ENCODE peak calls at places on chromosomes 1 and 21, in four cellular contexts. One of them, this sample, is unnamed.

GRCh38 chr1:40532844-40533424 is 1.5 kb downstream of the ZNF684 start:
- DNase-seq in AG10803: peak; percentile 56
- DNase-seq in astrocyte: peak; percentile 34
- DNase-seq in fibroblast of lung: peak; percentile 63
- DNase-seq in this sample: peak; percentile 53

GRCh38 chr21:25952306-25952705 is 217.5 kb downstream of the GABPA start:
- DNase-seq in AG10803: no peak
- DNase-seq in astrocyte: no peak
- DNase-seq in fibroblast of lung: no peak
- DNase-seq in this sample: no peak

GRCh38 chr1:12019858-12020509 is 686 bp downstream of the MIIP start:
- DNase-seq in astrocyte: no peak
- DNase-seq in fibroblast of lung: no peak
- DNase-seq in AG10803: no peak
- DNase-seq in this sample: no peak

GRCh38 chr1:201128476-201128875 is 1.5 kb upstream of the ASCL5 start:
- DNase-seq in astrocyte: no peak
- DNase-seq in fibroblast of lung: no peak
- DNase-seq in AG10803: no peak
- DNase-seq in this sample: no peak

GRCh38 chr1:111541721-111542120 is 38.3 kb upstream of the ADORA3 start:
- DNase-seq in astrocyte: peak; percentile 63
- DNase-seq in AG10803: peak; percentile 48
- DNase-seq in fibroblast of lung: no peak
- DNase-seq in this sample: peak; percentile 25

GRCh38 chr1:171257207-171258052 is 9.1 kb downstream of the FMO1 start:
- DNase-seq in AG10803: peak; percentile 65
- DNase-seq in fibroblast of lung: peak; percentile 22
- DNase-seq in astrocyte: no peak
- DNase-seq in this sample: peak; percentile 56

GRCh38 chr1:37999434-38000232 is 5.7 kb downstream of the FHL3 start:
- DNase-seq in AG10803: peak; percentile 69
- DNase-seq in fibroblast of lung: peak; percentile 78
- DNase-seq in astrocyte: peak; percentile 63
- DNase-seq in this sample: peak; percentile 50

GRCh38 chr1:154325583-154326545 is 539 bp downstream of the ATP8B2 start:
- DNase-seq in astrocyte: peak; percentile 79
- DNase-seq in fibroblast of lung: peak; percentile 89
- DNase-seq in AG10803: peak; percentile 92
- DNase-seq in this sample: peak; percentile 94

GRCh38 chr1:116350097-116350645 is 22.9 kb upstream of the ATP1A1 start:
- DNase-seq in fibroblast of lung: no peak
- DNase-seq in astrocyte: peak; percentile 26
- DNase-seq in AG10803: no peak
- DNase-seq in this sample: no peak

GRCh38 chr1:235617808-235618207 is 31.8 kb downstream of the GNG4 start:
- DNase-seq in fibroblast of lung: peak; percentile 21
- DNase-seq in AG10803: peak; percentile 84
- DNase-seq in astrocyte: peak; percentile 62
- DNase-seq in this sample: peak; percentile 78

GRCh38 chr1:85394130-85394529 is 70.8 kb downstream of the DDAH1 start:
- DNase-seq in astrocyte: no peak
- DNase-seq in AG10803: no peak
- DNase-seq in fibroblast of lung: no peak
- DNase-seq in this sample: no peak

GRCh38 chr1:2561898-2562895 is 6.0 kb downstream of the TNFRSF14 start:
- DNase-seq in astrocyte: no peak
- DNase-seq in fibroblast of lung: no peak
- DNase-seq in AG10803: no peak
- DNase-seq in this sample: no peak

GRCh38 chr1:221777434-221778072 is 35.7 kb upstream of the DUSP10 start:
- DNase-seq in AG10803: no peak
- DNase-seq in fibroblast of lung: no peak
- DNase-seq in astrocyte: no peak
- DNase-seq in this sample: no peak

GRCh38 chr1:20725189-20726106 is 7.1 kb downstream of the SH2D5 start:
- DNase-seq in AG10803: peak; percentile 55
- DNase-seq in fibroblast of lung: peak; percentile 68
- DNase-seq in astrocyte: peak; percentile 47
- DNase-seq in this sample: peak; percentile 66

GRCh38 chr1:40039245-40039756 is 1.2 kb upstream of the CAP1 start:
- DNase-seq in fibroblast of lung: no peak
- DNase-seq in AG10803: peak; percentile 44
- DNase-seq in astrocyte: no peak
- DNase-seq in this sample: peak; percentile 51

GRCh38 chr21:14356771-14357170 is 26.2 kb downstream of the HSPA13 start:
- DNase-seq in fibroblast of lung: no peak
- DNase-seq in astrocyte: no peak
- DNase-seq in AG10803: no peak
- DNase-seq in this sample: no peak

GRCh38 chr1:232057217-232057895 is 430.8 kb downstream of the DISC1 start:
- DNase-seq in astrocyte: no peak
- DNase-seq in AG10803: no peak
- DNase-seq in fibroblast of lung: no peak
- DNase-seq in this sample: no peak

GRCh38 chr1:21865943-21866628 is 54.0 kb downstream of the LDLRAD2 start:
- DNase-seq in astrocyte: no peak
- DNase-seq in AG10803: no peak
- DNase-seq in fibroblast of lung: no peak
- DNase-seq in this sample: no peak

GRCh38 chr21:40568756-40569155 is 278.2 kb downstream of the DSCAM start:
- DNase-seq in astrocyte: no peak
- DNase-seq in AG10803: no peak
- DNase-seq in fibroblast of lung: no peak
- DNase-seq in this sample: no peak

GRCh38 chr1:80218112-80218511 is 1211.6 kb upstream of the ADGRL4 start:
- DNase-seq in astrocyte: peak; percentile 18
- DNase-seq in fibroblast of lung: peak; percentile 75
- DNase-seq in AG10803: peak; percentile 46
- DNase-seq in this sample: peak; percentile 38
- TF ChIP-seq CTCF in astrocyte: peak; percentile 62
- TF ChIP-seq CTCF in fibroblast of lung: peak; percentile 50
- TF ChIP-seq CTCF in AG10803: peak; percentile 70
- TF ChIP-seq CTCF in this sample: peak; percentile 75

DNA sequence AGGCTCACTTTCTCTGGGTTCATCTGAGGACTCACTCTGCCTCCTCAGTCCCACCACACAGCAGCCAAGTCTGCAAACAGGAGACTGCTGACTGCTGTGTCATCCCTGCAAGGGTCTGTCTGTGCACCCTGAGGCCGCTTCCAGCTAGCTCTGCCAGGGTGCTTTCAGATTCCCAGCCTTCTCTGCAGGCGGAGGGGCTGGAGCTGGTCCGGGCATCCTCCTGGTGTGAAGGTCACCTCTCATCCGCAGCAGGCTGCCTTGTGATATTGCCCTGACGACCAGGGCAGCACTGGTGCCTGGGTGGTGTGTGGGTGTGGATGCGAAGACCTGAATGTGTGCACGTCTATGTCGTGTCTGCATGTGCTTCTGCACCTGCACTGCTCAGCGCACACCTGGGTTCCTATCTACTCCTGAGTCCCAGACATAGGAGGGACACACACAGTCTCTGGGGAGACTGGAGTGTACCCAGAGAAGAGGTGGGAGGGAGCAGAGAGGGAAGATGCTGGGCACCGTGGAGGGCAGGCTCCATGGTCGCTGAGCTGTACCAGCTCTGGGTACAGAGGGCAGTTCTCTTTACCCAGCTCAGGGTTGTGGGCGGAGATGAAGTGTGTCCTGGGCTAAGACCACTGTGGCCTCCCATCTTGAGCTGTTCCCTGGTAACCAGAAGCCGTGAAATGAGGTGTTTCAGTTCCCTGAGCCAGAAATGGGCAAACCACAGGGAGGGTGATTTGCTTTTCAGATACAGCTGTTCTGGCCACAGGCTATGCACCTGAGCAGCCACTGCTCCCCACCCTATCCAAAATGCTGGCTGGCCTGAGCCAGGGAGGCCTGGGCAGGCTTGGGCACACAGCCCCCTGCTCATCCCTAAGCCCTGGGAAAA is 160.9 kb upstream of the CSF3R start:
- DNase-seq in astrocyte: no peak
- DNase-seq in AG10803: no peak
- DNase-seq in fibroblast of lung: no peak
- DNase-seq in this sample: no peak
- TF ChIP-seq CTCF in astrocyte: no peak
- TF ChIP-seq CTCF in AG10803: no peak
- TF ChIP-seq CTCF in fibroblast of lung: no peak
- TF ChIP-seq CTCF in this sample: no peak

GRCh38 chr1:82395450-82395849 is 594.7 kb downstream of the ADGRL2 start:
- DNase-seq in astrocyte: no peak
- DNase-seq in fibroblast of lung: no peak
- DNase-seq in AG10803: no peak
- DNase-seq in this sample: no peak

GRCh38 chr1:82390627-82391026 is 589.9 kb downstream of the ADGRL2 start:
- DNase-seq in astrocyte: no peak
- DNase-seq in AG10803: no peak
- DNase-seq in fibroblast of lung: no peak
- DNase-seq in this sample: no peak

GRCh38 chr1:82392946-82393345 is 592.2 kb downstream of the ADGRL2 start:
- DNase-seq in astrocyte: peak; percentile 4
- DNase-seq in AG10803: no peak
- DNase-seq in fibroblast of lung: no peak
- DNase-seq in this sample: no peak

GRCh38 chr1:82391712-82392111 is 591.0 kb downstream of the ADGRL2 start:
- DNase-seq in fibroblast of lung: peak; percentile 84
- DNase-seq in AG10803: no peak
- DNase-seq in astrocyte: no peak
- DNase-seq in this sample: no peak

GRCh38 chr1:82392513-82392912 is 591.8 kb downstream of the ADGRL2 start:
- DNase-seq in astrocyte: peak; percentile 85
- DNase-seq in AG10803: no peak
- DNase-seq in fibroblast of lung: peak; percentile 87
- DNase-seq in this sample: no peak
- TF ChIP-seq CTCF in astrocyte: no peak
- TF ChIP-seq CTCF in AG10803: no peak
- TF ChIP-seq CTCF in fibroblast of lung: no peak
- TF ChIP-seq CTCF in this sample: no peak

GRCh38 chr1:69073176-69073575 is 494.5 kb upstream of the LRRC7 start:
- DNase-seq in AG10803: no peak
- DNase-seq in fibroblast of lung: no peak
- DNase-seq in astrocyte: no peak
- DNase-seq in this sample: no peak
- TF ChIP-seq CTCF in AG10803: no peak
- TF ChIP-seq CTCF in fibroblast of lung: no peak
- TF ChIP-seq CTCF in astrocyte: no peak
- TF ChIP-seq CTCF in this sample: no peak

DNA sequence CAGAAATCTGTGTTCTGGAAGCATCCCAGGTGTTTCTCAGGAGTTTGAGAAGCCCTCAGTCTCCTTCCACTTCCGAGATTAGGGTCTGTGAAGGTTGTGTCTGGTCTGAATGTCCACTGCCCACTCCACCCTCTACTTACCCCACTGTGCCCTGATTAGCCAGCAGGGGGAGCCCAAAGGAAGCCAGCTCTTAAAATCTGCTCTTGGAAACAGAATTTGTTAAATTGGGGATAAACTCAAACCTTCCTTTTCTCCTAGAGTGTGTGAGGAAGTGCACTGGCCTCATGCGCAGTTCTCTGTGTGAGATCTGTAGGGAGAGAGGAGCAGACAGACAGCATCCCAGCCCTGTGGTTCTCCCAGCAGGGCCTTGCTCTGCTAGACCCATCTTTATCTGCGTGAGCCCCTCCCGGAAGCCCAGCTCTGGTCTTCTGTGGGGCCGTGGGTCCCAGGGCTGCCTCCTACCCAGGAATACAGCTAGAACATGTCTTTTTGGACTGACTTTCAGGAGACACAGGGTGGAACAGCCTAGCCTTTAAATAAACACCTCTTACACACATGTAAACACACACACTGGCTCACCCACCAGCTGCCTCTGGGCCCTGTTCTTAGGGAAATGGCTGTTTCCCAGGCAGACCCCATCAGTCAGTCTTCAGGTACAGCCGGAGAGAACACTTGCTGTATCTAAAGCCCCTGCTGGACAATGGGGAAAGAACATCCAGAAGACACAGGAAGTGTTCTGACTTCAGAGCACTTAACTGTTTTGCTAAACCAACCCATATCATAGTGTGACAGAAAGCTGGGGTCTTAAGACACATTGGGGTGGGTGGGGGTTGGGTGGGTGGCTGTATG is 52.2 kb downstream of the SMYD2 start:
- DNase-seq in fibroblast of lung: peak; percentile 70
- DNase-seq in astrocyte: peak; percentile 26
- DNase-seq in AG10803: peak; percentile 61
- DNase-seq in this sample: peak; percentile 41
- TF ChIP-seq CTCF in fibroblast of lung: peak; percentile 98
- TF ChIP-seq CTCF in astrocyte: peak; percentile 84
- TF ChIP-seq CTCF in AG10803: peak; percentile 96
- TF ChIP-seq CTCF in this sample: peak; percentile 92